ENCODE peak calls at places on chromosomes 1 and 21, in ten cellular contexts. K is ovary; F is foreskin keratinocyte; A is progenitor cell of endocrine pancreas; J is CD8-positive, alpha-beta T cell; E is lung; Z is fibroblast of pulmonary artery; L is GM23338; X is psoas muscle; N is neural crest cell. H is an unnamed sample.

GRCh38 chr1:56070601-56071000 is 508.8 kb downstream of the PLPP3 start:
- DNase-seq in X (no peak), K (no peak), A (no peak), E (no peak), Z (no peak), L (no peak), J (no peak), F (no peak), N (no peak), H (no peak)

GRCh38 chr1:10890391-10891073 is 94.1 kb upstream of the CASZ1 start:
- DNase-seq in F (peak), K (no peak), L (no peak), A (no peak), J (no peak), X (no peak), E (no peak), Z (no peak), N (no peak), H (no peak)

GRCh38 chr1:7220007-7220406 is 434.8 kb downstream of the CAMTA1 start:
- DNase-seq in A (no peak), F (no peak), L (no peak), Z (no peak), E (no peak), X (no peak), K (no peak), N (no peak), J (no peak), H (no peak)

GRCh38 chr1:166843769-166844596 is 4.7 kb downstream of the POGK start:
- DNase-seq in K (no peak), N (no peak), Z (peak), X (no peak), J (no peak), F (no peak), L (no peak), A (no peak), E (no peak), H (no peak)

GRCh38 chr1:217891966-217892365 is 260.8 kb downstream of the SPATA17 start:
- DNase-seq in N (no peak), X (no peak), E (no peak), F (no peak), L (no peak), J (no peak), K (no peak), A (no peak), Z (no peak), H (no peak)

GRCh38 chr1:37634554-37635308 is at the start of gene RSPO1:
- DNase-seq in L (peak), F (no peak), X (no peak), K (no peak), A (peak), Z (peak), E (no peak), N (no peak), J (no peak), H (no peak)

GRCh38 chr1:18907021-18907913 is 4.9 kb upstream of the ALDH4A1 start:
- DNase-seq in J (peak), L (peak), X (peak), N (peak), F (peak), A (peak), Z (peak), K (peak), E (peak), H (peak)

GRCh38 chr1:177913762-177914540 is 55.9 kb downstream of the SEC16B start:
- DNase-seq in E (no peak), K (no peak), A (no peak), F (peak), Z (peak), L (peak), X (no peak), N (no peak), J (no peak), H (no peak)

GRCh38 chr1:203361843-203362524 is 11.1 kb upstream of the FMOD start:
- DNase-seq in E (no peak), L (no peak), Z (peak), N (no peak), A (no peak), J (no peak), F (peak), X (no peak), K (peak), H (no peak)

GRCh38 chr1:20883766-20884165 is 96.7 kb upstream of the HP1BP3 start:
- DNase-seq in X (no peak), E (no peak), J (no peak), N (no peak), K (no peak), L (no peak), A (no peak), Z (peak), F (peak), H (no peak)

GRCh38 chr1:38784452-38785284 is 74.9 kb downstream of the RRAGC start:
- DNase-seq in E (no peak), N (no peak), X (no peak), K (no peak), L (no peak), J (no peak), Z (no peak), F (no peak), A (no peak), H (no peak)

GRCh38 chr1:43206721-43207228 is 34.6 kb downstream of the CFAP57 start:
- DNase-seq in E (peak), K (no peak), Z (peak), X (no peak), N (no peak), F (peak), A (no peak), J (no peak), L (peak), H (no peak)

GRCh38 chr21:38798481-38798882 is 7.2 kb upstream of the ETS2 start:
- DNase-seq in N (no peak), E (no peak), L (no peak), X (no peak), Z (peak), A (no peak), K (peak), F (peak), J (no peak), H (no peak)

GRCh38 chr1:113808450-113809195 is 3.7 kb downstream of the RSBN1 start:
- DNase-seq in N (no peak), X (no peak), Z (peak), A (no peak), K (no peak), F (peak), L (no peak), E (no peak), J (no peak), H (no peak)

GRCh38 chr1:198531891-198532290 is 8.6 kb downstream of the ATP6V1G3 start:
- DNase-seq in N (no peak), K (no peak), E (no peak), L (no peak), Z (no peak), F (no peak), J (no peak), A (no peak), X (no peak), H (no peak)

GRCh38 chr1:58391056-58391455 is 155.5 kb downstream of the OMA1 start:
- DNase-seq in F (no peak), A (no peak), K (no peak), L (no peak), Z (no peak), J (no peak), N (no peak), X (no peak), E (no peak), H (no peak)

GRCh38 chr1:22224091-22224490 is 81.2 kb upstream of the WNT4 start:
- DNase-seq in J (no peak), E (no peak), F (no peak), K (no peak), A (no peak), X (no peak), Z (no peak), L (no peak), N (no peak), H (no peak)

GRCh38 chr1:230215049-230215448 is 148.0 kb downstream of the GALNT2 start:
- DNase-seq in F (peak), E (peak), A (no peak), K (peak), J (no peak), N (no peak), X (peak), Z (peak), L (peak), H (peak)

GRCh38 chr1:245953876-245954660 is 553.0 kb downstream of the SMYD3 start:
- DNase-seq in F (no peak), L (no peak), Z (no peak), A (no peak), J (no peak), N (no peak), X (no peak), E (no peak), K (no peak), H (no peak)

GRCh38 chr1:36151845-36152203 is 2.5 kb upstream of the TRAPPC3 start:
- DNase-seq in F (no peak), K (no peak), J (peak), N (no peak), E (no peak), L (no peak), A (no peak), X (no peak), Z (no peak), H (no peak)

GRCh38 chr1:164588388-164589341 is 29.7 kb downstream of the PBX1 start:
- DNase-seq in X (peak), L (peak), A (peak), E (no peak), Z (peak), K (peak), F (no peak), N (peak), J (no peak), H (peak)

GRCh38 chr21:36858320-36858957 is 108.0 kb downstream of the HLCS start:
- DNase-seq in K (no peak), A (no peak), E (peak), X (no peak), Z (no peak), N (no peak), F (no peak), L (no peak), J (no peak), H (no peak)

GRCh38 chr1:154129392-154129970 is 25.4 kb downstream of the NUP210L start:
- DNase-seq in N (no peak), J (no peak), F (no peak), A (no peak), X (no peak), K (no peak), L (no peak), Z (no peak), E (no peak), H (no peak)

GRCh38 chr1:15501208-15502032 is 22.6 kb downstream of the CASP9 start:
- DNase-seq in F (no peak), J (peak), L (peak), K (peak), N (peak), A (peak), E (peak), X (peak), Z (peak), H (peak)

GRCh38 chr1:173506437-173506836 is 29.3 kb downstream of the PRDX6 start:
- DNase-seq in J (no peak), L (peak), E (no peak), X (no peak), N (no peak), F (no peak), Z (no peak), K (no peak), A (no peak), H (peak)

GRCh38 chr1:212954514-212954913 is 4.2 kb downstream of the VASH2 start:
- DNase-seq in K (no peak), L (no peak), E (no peak), N (no peak), J (no peak), Z (no peak), X (no peak), A (no peak), F (no peak), H (no peak)

GRCh38 chr1:186503210-186503609 is 42.3 kb upstream of the PDC start:
- DNase-seq in J (no peak), X (no peak), L (no peak), N (no peak), F (no peak), K (no peak), Z (no peak), A (no peak), E (no peak), H (no peak)

GRCh38 chr1:172476218-172476811 is 32.4 kb upstream of the PIGC start:
- DNase-seq in N (no peak), L (no peak), A (no peak), F (peak), E (no peak), K (no peak), J (no peak), Z (no peak), X (no peak), H (no peak)

GRCh38 chr1:228004887-228005462 is 1.8 kb upstream of the WNT3A start:
- DNase-seq in N (no peak), A (no peak), F (no peak), J (no peak), Z (no peak), X (no peak), L (peak), E (no peak), K (no peak), H (no peak)

GRCh38 chr1:225689882-225690459 is 37.0 kb upstream of the ENAH start:
- DNase-seq in L (no peak), K (no peak), E (no peak), Z (no peak), A (no peak), F (peak), J (no peak), X (no peak), N (no peak), H (no peak)

GRCh38 chr21:38178653-38179503 is 77.9 kb upstream of the KCNJ15 start:
- DNase-seq in K (no peak), J (no peak), A (no peak), E (no peak), X (no peak), L (no peak), Z (no peak), F (peak), N (no peak), H (no peak)

GRCh38 chr1:35707253-35708178 is 11.2 kb downstream of the C1orf216 start:
- DNase-seq in J (no peak), L (peak), N (peak), Z (no peak), K (no peak), X (peak), F (no peak), A (peak), E (no peak), H (peak)

GRCh38 chr1:243325305-243325890 is 69.6 kb downstream of the SDCCAG8 start:
- DNase-seq in F (peak), L (peak), X (no peak), A (no peak), J (no peak), Z (peak), N (peak), E (no peak), K (no peak), H (no peak)

GRCh38 chr1:42753070-42753469 is 13.0 kb upstream of the CLDN19 start:
- DNase-seq in F (no peak), E (no peak), X (no peak), K (no peak), N (no peak), J (no peak), A (no peak), L (no peak), Z (peak), H (no peak)

DNA sequence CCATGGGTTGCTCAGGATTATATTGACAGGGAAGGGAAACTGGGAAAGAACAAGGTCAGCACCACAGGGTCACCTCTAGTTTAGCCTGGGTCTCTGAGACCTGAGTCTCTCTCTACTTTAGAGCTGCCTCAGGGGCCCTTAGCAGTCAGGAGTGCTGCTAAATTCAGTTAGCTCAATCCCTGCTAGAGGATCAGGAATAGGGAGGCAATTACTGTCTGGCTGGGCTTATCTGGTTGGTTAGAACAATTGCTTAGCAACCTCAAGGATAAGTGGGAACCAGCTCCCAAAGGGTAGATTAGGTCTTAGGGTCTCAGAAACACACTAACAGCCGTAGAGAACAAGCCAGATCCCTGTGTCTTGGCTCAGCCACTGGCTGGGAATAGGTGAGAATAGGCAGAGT is 7.8 kb downstream of the PM20D1 start:
- DNase-seq in K (no peak), A (no peak), Z (no peak), E (no peak), L (no peak), F (no peak), N (no peak), X (no peak), J (no peak), H (no peak)
- TF ChIP-seq CTCF in K (no peak), A (no peak), Z (no peak), E (no peak), L (no peak), F (no peak), N (no peak), X (no peak), J (no peak), H (no peak)

DNA sequence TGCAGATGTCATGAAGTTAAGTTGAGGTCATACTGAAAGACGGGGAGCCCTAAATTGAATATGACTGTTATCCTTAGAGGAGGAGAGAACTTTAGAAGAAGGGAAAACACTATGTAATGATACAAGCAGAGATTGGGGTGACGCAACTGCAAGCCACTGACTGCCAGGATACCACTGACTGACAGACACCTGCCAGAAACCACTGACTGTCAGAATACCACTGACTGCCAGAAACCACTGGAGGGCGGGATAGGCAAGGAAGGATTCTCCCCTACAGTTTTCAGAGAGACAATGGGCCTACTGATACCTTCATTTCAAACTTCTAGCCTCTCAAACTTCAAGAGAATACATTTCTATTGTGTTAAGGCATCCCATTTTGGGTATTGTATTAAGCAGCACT is 388.7 kb downstream of the USH2A start:
- DNase-seq in Z (no peak), X (no peak), F (peak), E (no peak), A (no peak), K (no peak), N (no peak), J (no peak), L (peak), H (no peak)
- TF ChIP-seq CTCF in Z (no peak), X (no peak), F (peak), E (no peak), A (peak), K (no peak), N (peak), J (no peak), L (peak), H (no peak)

DNA sequence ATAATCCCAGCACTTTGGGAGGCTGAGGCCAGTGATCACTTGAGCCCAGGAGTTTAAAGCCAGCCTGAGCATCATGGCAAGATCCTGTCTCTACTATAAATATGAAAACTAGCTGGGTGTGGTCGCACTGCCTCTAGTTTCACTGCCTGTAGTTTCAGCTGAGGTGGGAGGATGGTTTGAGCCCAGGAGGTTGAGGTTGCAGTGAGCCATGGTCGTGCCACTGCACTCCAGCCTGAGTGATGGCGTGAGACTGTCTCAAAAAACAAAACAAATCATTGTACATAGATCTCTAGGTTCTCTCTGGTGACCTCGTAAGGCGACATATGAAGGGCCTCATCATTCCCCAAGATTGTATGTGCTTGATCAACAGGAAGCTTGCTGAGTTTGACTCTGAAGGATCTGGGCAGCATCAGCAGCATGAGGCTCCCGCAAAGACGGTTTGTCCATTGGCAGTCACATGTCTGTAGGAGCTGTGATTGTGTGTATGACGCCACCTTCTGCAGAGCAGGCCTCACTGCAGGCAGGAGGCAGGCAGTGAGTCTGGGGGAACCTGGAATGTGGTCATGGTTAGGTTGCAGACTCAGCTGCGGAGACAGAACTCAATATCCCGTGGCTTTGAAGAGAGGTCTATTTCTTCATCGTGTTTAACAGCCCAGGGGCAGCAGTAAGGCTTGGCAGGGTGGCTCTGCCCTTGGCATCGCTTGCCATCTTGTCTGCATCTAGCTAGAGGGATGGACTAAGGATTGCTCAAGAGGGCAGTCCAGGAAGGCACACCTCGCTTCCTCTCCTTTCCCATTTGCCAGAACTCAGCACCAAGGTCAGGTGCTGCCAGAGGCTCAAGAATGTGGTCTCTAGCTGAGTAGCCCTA is 13.9 kb downstream of the ATP5PO start:
- DNase-seq in J (no peak), A (no peak), K (no peak), L (peak), X (peak), E (no peak), N (peak), F (peak), Z (peak), H (peak)
- TF ChIP-seq CTCF in J (no peak), A (peak), K (no peak), L (peak), X (peak), E (no peak), N (peak), F (peak), Z (peak), H (peak)

GRCh38 chr21:41985662-41986416 is 24.3 kb downstream of the ZBTB21 start:
- DNase-seq in Z (no peak), X (no peak), K (no peak), L (no peak), N (no peak), E (no peak), F (no peak), J (no peak), A (no peak), H (no peak)
- TF ChIP-seq CTCF in Z (no peak), X (no peak), K (no peak), L (no peak), N (no peak), E (no peak), F (no peak), J (no peak), A (no peak), H (no peak)

H was measured in thyroid gland.